ENCODE peak calls at places on chromosomes 7 and 10, in ten cellular contexts. E, U, L, T, D, Z, N, S, H and J are unnamed samples.
A peak's percentile ranks its signal among the peaks of the same experiment; 100 is the strongest.

GRCh38 chr10:20909801-20910200 is 12.7 kb upstream of the NEBL start:
- DNase-seq in E (no peak), U (no peak), L (no peak), T (no peak), D (no peak), Z (no peak), N (no peak), S (no peak), H (no peak), J (no peak)

GRCh38 chr10:75202321-75203096 is 8.1 kb upstream of the VDAC2 start:
- DNase-seq in E (no peak), U (no peak), L (no peak), T (peak; percentile 81), D (no peak), Z (peak; percentile 75), N (no peak), S (peak; percentile 72), H (peak; percentile 68), J (peak; percentile 34)

GRCh38 chr10:78178940-78179339 is 145.3 kb downstream of the RPS24 start:
- DNase-seq in E (peak; percentile 83), U (no peak), L (no peak), T (peak; percentile 33), D (no peak), Z (peak; percentile 50), N (no peak), S (peak; percentile 43), H (peak; percentile 55), J (peak; percentile 27)

GRCh38 chr10:60532691-60533468 is 143.2 kb upstream of the ANK3 start:
- DNase-seq in E (no peak), U (no peak), L (no peak), T (no peak), D (no peak), Z (no peak), N (no peak), S (no peak), H (no peak), J (no peak)

GRCh38 chr7:124032369-124033092 is at the start of gene TMEM229A:
- DNase-seq in E (peak; percentile 68), U (no peak), L (peak; percentile 53), T (peak; percentile 52), D (no peak), Z (peak; percentile 64), N (no peak), S (peak; percentile 7), H (peak; percentile 35), J (peak; percentile 41)

GRCh38 chr7:120718361-120718760 is 139.6 kb downstream of the TSPAN12 start:
- DNase-seq in E (no peak), U (no peak), L (no peak), T (no peak), D (no peak), Z (no peak), N (no peak), S (no peak), H (no peak), J (no peak)

GRCh38 chr7:135257790-135258189 is 24.2 kb downstream of the STRA8 start:
- DNase-seq in E (no peak), U (no peak), L (no peak), T (no peak), D (no peak), Z (no peak), N (no peak), S (no peak), H (no peak), J (peak; percentile 19)

GRCh38 chr7:75776295-75776971 is 4.4 kb upstream of the CCL26 start:
- DNase-seq in E (no peak), U (no peak), L (no peak), T (peak; percentile 65), D (peak; percentile 77), Z (peak; percentile 58), N (peak; percentile 31), S (peak; percentile 95), H (no peak), J (peak; percentile 79)

GRCh38 chr10:124072106-124072505 is 21.3 kb downstream of the CHST15 start:
- DNase-seq in E (no peak), U (no peak), L (no peak), T (no peak), D (no peak), Z (no peak), N (no peak), S (no peak), H (no peak), J (no peak)
- H3K4me3 ChIP-seq in E (no peak overlapping the region), U (no peak overlapping the region), L (no peak overlapping the region), T (no peak overlapping the region), D (no peak overlapping the region), Z (no peak overlapping the region), N (no peak overlapping the region), S (no peak overlapping the region), H (no peak overlapping the region), J (no peak overlapping the region)

GRCh38 chr7:141512597-141512996 is 38.6 kb upstream of the AGK start:
- DNase-seq in E (no peak), U (no peak), L (no peak), T (no peak), D (no peak), Z (no peak), N (no peak), S (no peak), H (no peak), J (no peak)

GRCh38 chr7:141513720-141514119 is 37.5 kb upstream of the AGK start:
- DNase-seq in E (no peak), U (no peak), L (no peak), T (no peak), D (no peak), Z (no peak), N (no peak), S (no peak), H (no peak), J (no peak)

DNA sequence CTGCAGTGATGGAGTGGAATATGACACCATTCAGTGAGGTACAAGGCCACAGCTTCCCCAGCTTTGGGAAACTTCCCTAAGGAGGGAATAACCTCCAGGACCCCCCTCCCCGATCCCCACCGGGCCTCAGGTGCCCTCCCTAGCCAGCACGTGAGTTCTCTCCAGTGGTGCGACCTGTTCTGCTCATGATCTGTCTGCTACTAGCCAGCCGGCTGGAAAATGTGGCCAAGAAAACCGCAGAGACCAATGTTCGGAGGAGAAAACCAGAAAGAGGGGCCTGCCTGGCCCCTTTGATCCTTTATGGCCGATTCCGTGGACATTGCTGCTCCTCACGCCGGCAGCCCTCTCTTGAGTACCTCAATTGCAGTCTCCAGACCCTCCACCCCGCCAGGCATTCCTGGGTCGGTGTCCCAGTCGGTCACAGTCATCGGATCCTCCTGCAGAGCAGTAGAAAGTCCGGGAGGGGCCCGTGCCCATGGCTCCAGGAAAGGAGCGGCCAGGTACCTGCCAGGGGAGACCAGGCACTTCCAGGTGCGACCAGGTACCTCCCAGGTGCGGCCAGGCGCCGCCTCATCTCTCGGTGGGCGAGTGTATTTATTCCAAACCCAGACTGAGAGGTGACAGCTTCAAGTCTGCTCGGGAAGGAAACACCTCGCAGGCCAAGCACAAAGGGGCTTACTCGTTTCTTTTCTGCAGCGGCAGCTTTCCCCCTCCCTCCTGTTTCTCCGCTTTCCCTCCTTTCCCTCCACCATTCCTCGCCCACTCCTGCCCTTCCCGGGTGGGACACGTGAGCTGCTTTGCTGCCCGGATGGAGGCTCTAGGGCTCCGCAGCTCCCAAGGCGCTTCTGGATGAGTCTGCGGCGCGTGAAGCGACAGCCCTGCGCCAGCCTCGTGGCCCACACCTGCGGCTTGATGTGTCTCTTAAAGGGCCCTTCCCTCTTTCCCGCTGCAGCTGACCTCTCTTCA is 39.6 kb upstream of the AGK start:
- DNase-seq in E (peak; percentile 64), U (no peak), L (no peak), T (no peak), D (no peak), Z (peak; percentile 0), N (no peak), S (no peak), H (no peak), J (peak; percentile 1)
- H3K4me3 ChIP-seq in E (peak overlapping the region; percentile 25), U (no peak overlapping the region), L (peak overlapping the region; percentile 65), T (no peak overlapping the region), D (no peak overlapping the region), Z (no peak overlapping the region), N (no peak overlapping the region), S (no peak overlapping the region), H (no peak overlapping the region), J (peak overlapping the region; percentile 6)

DNA sequence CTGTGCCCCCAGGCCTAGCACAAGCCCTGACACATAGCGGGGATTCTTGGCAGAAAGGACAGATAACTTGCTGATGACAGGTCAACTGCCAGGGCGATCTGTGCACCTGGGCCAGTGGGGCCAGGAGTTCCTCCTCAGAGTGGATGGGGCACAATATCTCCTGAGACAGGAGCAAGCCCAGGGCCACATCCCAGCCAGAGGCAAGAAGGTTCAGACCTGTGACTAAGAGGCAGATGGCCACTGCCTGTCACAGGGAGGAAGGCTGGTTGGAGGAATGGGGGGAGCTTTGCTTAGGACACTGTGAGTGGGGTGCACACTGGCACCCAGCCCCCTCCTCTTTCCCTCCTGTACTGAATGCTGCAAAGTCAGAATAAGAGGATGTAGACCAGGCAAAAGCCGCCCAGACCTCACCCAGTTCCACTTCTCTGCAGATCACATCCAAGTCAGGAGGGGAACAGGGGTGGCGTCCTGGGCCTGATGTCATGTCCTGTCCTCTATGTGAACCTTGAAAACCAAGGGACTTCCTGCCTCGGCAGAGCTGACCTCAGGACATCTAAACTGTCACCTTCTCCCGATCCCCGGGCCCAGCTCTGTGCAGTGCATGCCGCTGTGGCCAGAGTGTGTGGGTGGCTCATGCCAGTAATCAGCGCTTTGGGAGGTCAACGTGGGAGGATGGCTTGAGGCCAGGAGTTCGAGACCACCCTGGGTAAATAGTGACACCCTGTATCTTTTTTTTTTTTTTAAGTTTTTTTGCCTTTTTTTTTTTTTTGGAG is 1.3 kb downstream of the GUSB start:
- DNase-seq in E (peak; percentile 86), U (no peak), L (no peak), T (no peak), D (no peak), Z (peak; percentile 16), N (peak; percentile 52), S (peak; percentile 34), H (peak; percentile 83), J (peak; percentile 10)
- H3K4me3 ChIP-seq in E (peak overlapping the region; percentile 98), U (peak overlapping the region; percentile 66), L (peak overlapping the region; percentile 80), T (peak overlapping the region; percentile 74), D (peak overlapping the region; percentile 74), Z (peak overlapping the region; percentile 78), N (peak overlapping the region; percentile 66), S (peak overlapping the region; percentile 76), H (peak overlapping the region; percentile 96), J (peak overlapping the region; percentile 23)

GRCh38 chr10:98414578-98414931 is 427 bp downstream of the PYROXD2 start:
- DNase-seq in E (no peak), U (no peak), L (no peak), T (no peak), D (no peak), Z (no peak), N (no peak), S (no peak), H (no peak), J (no peak)

GRCh38 chr10:98415710-98416077 is 712 bp upstream of the PYROXD2 start:
- DNase-seq in E (no peak), U (no peak), L (no peak), T (peak; percentile 12), D (no peak), Z (no peak), N (no peak), S (peak; percentile 37), H (no peak), J (no peak)

GRCh38 chr10:98416589-98416988 is 1.6 kb upstream of the PYROXD2 start:
- DNase-seq in E (no peak), U (no peak), L (no peak), T (no peak), D (no peak), Z (no peak), N (no peak), S (no peak), H (no peak), J (no peak)

GRCh38 chr10:98416989-98417388 is 2.0 kb upstream of the PYROXD2 start:
- DNase-seq in E (no peak), U (no peak), L (no peak), T (no peak), D (no peak), Z (no peak), N (no peak), S (no peak), H (no peak), J (no peak)

DNA sequence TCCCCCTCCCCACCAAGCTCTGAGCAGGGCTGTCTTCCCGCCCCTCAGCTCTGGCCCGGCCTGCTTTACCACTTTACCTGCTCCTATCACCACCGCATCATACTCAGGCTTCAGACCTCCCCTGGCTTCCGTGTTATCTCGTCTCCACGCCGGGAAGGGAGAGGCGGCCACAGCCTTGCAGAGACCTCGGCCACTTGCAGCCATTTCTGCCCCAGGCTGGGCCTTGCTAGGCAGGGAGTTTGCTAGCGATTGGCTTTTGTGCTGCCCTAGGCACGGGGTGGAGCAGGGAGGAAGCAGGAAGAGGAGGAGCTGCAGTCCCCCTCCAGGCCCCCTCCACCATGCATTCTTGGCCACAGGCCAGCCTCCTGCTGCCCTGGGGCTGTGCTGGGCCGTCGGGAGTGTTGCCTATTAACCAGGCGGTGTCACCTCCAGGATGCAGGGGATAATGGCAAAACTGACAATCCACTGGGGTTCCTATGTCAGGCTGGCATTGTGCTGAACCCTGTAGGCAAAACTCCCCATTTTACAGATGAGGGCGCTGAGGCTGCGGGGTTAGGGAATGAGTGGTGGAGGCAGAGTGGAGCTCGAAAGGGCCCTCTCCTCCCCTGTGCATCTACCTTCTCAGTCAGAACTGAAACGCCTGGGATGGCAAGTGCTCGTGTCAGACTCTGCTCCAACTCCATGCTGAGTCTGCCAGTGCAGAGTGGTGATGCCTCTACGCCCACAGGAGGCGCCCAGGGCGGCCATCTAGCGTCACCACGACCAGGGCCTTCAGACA is at the start of gene PYROXD2:
- DNase-seq in E (peak; percentile 95), U (peak; percentile 81), L (peak; percentile 86), T (peak; percentile 94), D (peak; percentile 64), Z (peak; percentile 96), N (peak; percentile 61), S (peak; percentile 86), H (peak; percentile 91), J (peak; percentile 95)
- H3K4me3 ChIP-seq in E (peak within 1 kb of the TSS; percentile 70), U (peak within 1 kb of the TSS; percentile 82), L (peak within 1 kb of the TSS; percentile 81), T (peak within 1 kb of the TSS; percentile 73), D (peak within 1 kb of the TSS; percentile 86), Z (peak within 1 kb of the TSS; percentile 74), N (peak within 1 kb of the TSS; percentile 70), S (peak within 1 kb of the TSS; percentile 62), H (peak within 1 kb of the TSS; percentile 66), J (peak within 1 kb of the TSS; percentile 78)